ENCODE peak calls at places on chromosomes 13 and 19, in seven cellular contexts. B is smooth muscle cell of the brain vasculature, Y is cardiac fibroblast, M is fibroblast of lung, S is fibroblast of mammary gland, P is transverse colon, O is T1000. J is an unnamed sample.

GRCh38 chr19:11324748-11325389 is 14.6 kb downstream of the RAB3D start:
- DNase-seq in O (no peak), S (no peak), P (no peak), B (no peak), Y (no peak), M (no peak), J (no peak)

GRCh38 chr13:44237276-44237767 is 136.3 kb upstream of the SERP2 start:
- DNase-seq in M (peak; percentile 92), P (peak; percentile 47), S (peak; percentile 99), B (peak; percentile 83), Y (peak; percentile 97), O (no peak), J (peak; percentile 58)

GRCh38 chr13:32407854-32408253 is 20.1 kb downstream of the N4BP2L1 start:
- DNase-seq in O (no peak), Y (no peak), S (no peak), M (no peak), B (no peak), P (no peak), J (no peak)

GRCh38 chr13:79395881-79396280 is 10.2 kb downstream of the RBM26 start:
- DNase-seq in B (no peak), S (no peak), M (no peak), Y (no peak), O (no peak), P (no peak), J (no peak)

GRCh38 chr19:1382250-1382649 is 1.5 kb upstream of the NDUFS7 start:
- DNase-seq in P (no peak), O (no peak), B (no peak), Y (no peak), M (no peak), S (no peak), J (no peak)

GRCh38 chr13:36131215-36131930 is at the start of gene DCLK1:
- DNase-seq in P (peak; percentile 21), M (peak; percentile 43), O (peak; percentile 32), Y (peak; percentile 50), S (peak; percentile 69), B (no peak), J (peak; percentile 60)

GRCh38 chr19:34017024-34017423 is 155.3 kb upstream of the LSM14A start:
- DNase-seq in O (no peak), B (no peak), S (no peak), Y (no peak), M (no peak), P (no peak), J (no peak)

GRCh38 chr13:113666324-113666660 is 727 bp upstream of the GRK1 start:
- DNase-seq in M (no peak), S (no peak), P (peak; percentile 4), B (no peak), O (no peak), Y (no peak), J (no peak)

GRCh38 chr13:30928971-30929370 is 3.5 kb upstream of the TEX26 start:
- DNase-seq in S (no peak), B (no peak), O (no peak), P (no peak), Y (no peak), M (no peak), J (no peak)

GRCh38 chr19:27738569-27739193 is 1474.3 kb downstream of the UQCRFS1 start:
- DNase-seq in S (no peak), O (no peak), B (no peak), M (no peak), P (no peak), Y (no peak), J (no peak)

GRCh38 chr19:40191836-40192646 is 815 bp downstream of the MAP3K10 start:
- DNase-seq in O (no peak), M (peak; percentile 25), B (no peak), P (peak; percentile 37), S (peak; percentile 20), Y (peak; percentile 35), J (peak; percentile 55)

GRCh38 chr19:43765109-43765876 is 10.5 kb upstream of the SMG9 start:
- DNase-seq in B (peak; percentile 73), Y (peak; percentile 87), M (peak; percentile 99), S (peak; percentile 97), P (peak; percentile 75), O (peak; percentile 85), J (peak; percentile 74)

GRCh38 chr13:51275101-51275500 is 52.9 kb downstream of the FAM124A start:
- DNase-seq in O (no peak), Y (no peak), B (no peak), S (no peak), P (no peak), M (no peak), J (no peak)

GRCh38 chr13:110006304-110006703 is 219.9 kb upstream of the IRS2 start:
- DNase-seq in P (no peak), B (no peak), S (peak; percentile 81), O (peak; percentile 57), M (peak; percentile 87), Y (peak; percentile 46), J (no peak)

GRCh38 chr13:93956416-93956815 is 523.1 kb downstream of the DCT start:
- DNase-seq in Y (no peak), P (no peak), S (no peak), O (no peak), B (no peak), M (peak; percentile 73), J (no peak)

GRCh38 chr19:12939292-12939606 is 840 bp downstream of the CALR start:
- DNase-seq in P (peak; percentile 28), B (no peak), M (peak; percentile 57), Y (peak; percentile 56), O (no peak), S (peak; percentile 76), J (no peak)

GRCh38 chr13:97913206-97913605 is 40.3 kb upstream of the IPO5 start:
- DNase-seq in M (no peak), Y (peak; percentile 61), O (no peak), P (no peak), B (no peak), S (peak; percentile 59), J (no peak)

GRCh38 chr19:18203408-18203862 is 407 bp downstream of the RAB3A start:
- DNase-seq in P (peak; percentile 58), S (no peak), O (no peak), Y (peak; percentile 20), B (no peak), M (no peak), J (peak; percentile 56)

GRCh38 chr13:24218977-24219376 is 58.5 kb downstream of the SPATA13 start:
- DNase-seq in Y (peak; percentile 70), B (no peak), P (no peak), M (no peak), S (no peak), O (no peak), J (no peak)

GRCh38 chr19:55000761-55001160 is 34.6 kb downstream of the NLRP2 start:
- DNase-seq in O (no peak), M (no peak), Y (no peak), B (no peak), S (no peak), P (no peak), J (no peak)

GRCh38 chr13:66586489-66586888 is 643.6 kb downstream of the PCDH9 start:
- DNase-seq in Y (peak; percentile 59), P (no peak), B (no peak), S (peak; percentile 20), M (peak; percentile 47), O (no peak), J (no peak)

GRCh38 chr13:76725211-76725610 is 161.0 kb downstream of the KCTD12 start:
- DNase-seq in O (no peak), B (peak; percentile 21), S (peak; percentile 66), M (peak; percentile 44), P (no peak), Y (peak; percentile 72), J (no peak)

GRCh38 chr13:109645831-109646230 is 140.6 kb downstream of the IRS2 start:
- DNase-seq in M (no peak), O (no peak), S (no peak), P (no peak), B (no peak), Y (no peak), J (no peak)

GRCh38 chr19:19628499-19629134 is 597 bp upstream of the LPAR2 start:
- DNase-seq in M (peak; percentile 81), B (no peak), S (peak; percentile 72), O (no peak), Y (peak; percentile 64), P (peak; percentile 69), J (peak; percentile 84)

GRCh38 chr19:7471696-7472620 is 16.9 kb downstream of the PEX11G start:
- DNase-seq in B (no peak), P (no peak), Y (no peak), O (no peak), M (no peak), S (no peak), J (no peak)

GRCh38 chr13:85741017-85741416 is 58.2 kb downstream of the SLITRK6 start:
- DNase-seq in B (no peak), P (no peak), O (no peak), S (no peak), M (no peak), Y (no peak), J (no peak)

GRCh38 chr13:93847162-93847561 is 620.6 kb downstream of the GPC6 start:
- DNase-seq in Y (peak; percentile 44), M (peak; percentile 88), S (peak; percentile 92), O (no peak), B (no peak), P (no peak), J (peak; percentile 36)